ENCODE peak calls at places on chromosomes 7 and 10, in seven cellular contexts. One of them, this sample, is unnamed.
A peak's percentile ranks its signal among the peaks of the same experiment; 100 is the strongest.

GRCh38 chr7:151302531-151302930 is 39.1 kb upstream of the NUB1 start:
- DNase-seq in substantia nigra: no peak
- DNase-seq in fibroblast of lung: no peak
- DNase-seq in ascending aorta: no peak
- DNase-seq in SJSA1: no peak
- DNase-seq in CD4-positive, CD25-positive, alpha-beta regulatory T cell: no peak
- DNase-seq in hepatocyte: no peak
- DNase-seq in this sample: no peak

GRCh38 chr7:87452279-87452678 is 23.2 kb downstream of the ABCB4 start:
- DNase-seq in substantia nigra: no peak
- DNase-seq in fibroblast of lung: no peak
- DNase-seq in ascending aorta: no peak
- DNase-seq in SJSA1: no peak
- DNase-seq in CD4-positive, CD25-positive, alpha-beta regulatory T cell: no peak
- DNase-seq in hepatocyte: no peak
- DNase-seq in this sample: no peak

GRCh38 chr10:102945989-102946388 is 27.9 kb downstream of the CNNM2 start:
- DNase-seq in substantia nigra: no peak
- DNase-seq in fibroblast of lung: no peak
- DNase-seq in ascending aorta: no peak
- DNase-seq in SJSA1: no peak
- DNase-seq in CD4-positive, CD25-positive, alpha-beta regulatory T cell: no peak
- DNase-seq in hepatocyte: no peak
- DNase-seq in this sample: no peak

GRCh38 chr10:98085238-98085637 is 49.2 kb upstream of the R3HCC1L start:
- DNase-seq in substantia nigra: no peak
- DNase-seq in fibroblast of lung: no peak
- DNase-seq in ascending aorta: no peak
- DNase-seq in SJSA1: no peak
- DNase-seq in CD4-positive, CD25-positive, alpha-beta regulatory T cell: no peak
- DNase-seq in hepatocyte: no peak
- DNase-seq in this sample: no peak

GRCh38 chr7:143258830-143259229 is 4.4 kb upstream of the GSTK1 start:
- DNase-seq in substantia nigra: no peak
- DNase-seq in fibroblast of lung: no peak
- DNase-seq in ascending aorta: no peak
- DNase-seq in SJSA1: no peak
- DNase-seq in CD4-positive, CD25-positive, alpha-beta regulatory T cell: peak; percentile 64
- DNase-seq in hepatocyte: no peak
- DNase-seq in this sample: no peak

GRCh38 chr7:43735802-43736603 is 6.7 kb upstream of the COA1 start:
- DNase-seq in substantia nigra: no peak
- DNase-seq in fibroblast of lung: peak; percentile 47
- DNase-seq in ascending aorta: no peak
- DNase-seq in SJSA1: no peak
- DNase-seq in CD4-positive, CD25-positive, alpha-beta regulatory T cell: no peak
- DNase-seq in hepatocyte: peak; percentile 39
- DNase-seq in this sample: no peak

GRCh38 chr7:158646766-158647474 is 57.7 kb downstream of the NCAPG2 start:
- DNase-seq in substantia nigra: no peak
- DNase-seq in fibroblast of lung: no peak
- DNase-seq in ascending aorta: no peak
- DNase-seq in SJSA1: no peak
- DNase-seq in CD4-positive, CD25-positive, alpha-beta regulatory T cell: peak; percentile 40
- DNase-seq in hepatocyte: no peak
- DNase-seq in this sample: no peak

GRCh38 chr10:119306514-119306951 is 99.2 kb downstream of the GRK5 start:
- DNase-seq in substantia nigra: no peak
- DNase-seq in fibroblast of lung: peak; percentile 45
- DNase-seq in ascending aorta: no peak
- DNase-seq in SJSA1: no peak
- DNase-seq in CD4-positive, CD25-positive, alpha-beta regulatory T cell: peak; percentile 89
- DNase-seq in hepatocyte: peak; percentile 12
- DNase-seq in this sample: no peak

GRCh38 chr7:22555476-22555875 is 55.5 kb upstream of the STEAP1B start:
- DNase-seq in substantia nigra: no peak
- DNase-seq in fibroblast of lung: no peak
- DNase-seq in ascending aorta: no peak
- DNase-seq in SJSA1: no peak
- DNase-seq in CD4-positive, CD25-positive, alpha-beta regulatory T cell: no peak
- DNase-seq in hepatocyte: no peak
- DNase-seq in this sample: no peak

GRCh38 chr10:93495654-93496321 is 624 bp upstream of the CEP55 start:
- DNase-seq in substantia nigra: no peak
- DNase-seq in fibroblast of lung: no peak
- DNase-seq in ascending aorta: no peak
- DNase-seq in SJSA1: no peak
- DNase-seq in CD4-positive, CD25-positive, alpha-beta regulatory T cell: peak; percentile 37
- DNase-seq in hepatocyte: peak; percentile 54
- DNase-seq in this sample: no peak

GRCh38 chr7:151590071-151590800 is 70.5 kb upstream of the RHEB start:
- DNase-seq in substantia nigra: no peak
- DNase-seq in fibroblast of lung: no peak
- DNase-seq in ascending aorta: no peak
- DNase-seq in SJSA1: no peak
- DNase-seq in CD4-positive, CD25-positive, alpha-beta regulatory T cell: no peak
- DNase-seq in hepatocyte: no peak
- DNase-seq in this sample: no peak

GRCh38 chr10:103652599-103653281 is 159.2 kb downstream of the NEURL1 start:
- DNase-seq in substantia nigra: no peak
- DNase-seq in fibroblast of lung: no peak
- DNase-seq in ascending aorta: no peak
- DNase-seq in SJSA1: no peak
- DNase-seq in CD4-positive, CD25-positive, alpha-beta regulatory T cell: no peak
- DNase-seq in hepatocyte: no peak
- DNase-seq in this sample: no peak

GRCh38 chr10:13023754-13024153 is 22.2 kb upstream of the CCDC3 start:
- DNase-seq in substantia nigra: no peak
- DNase-seq in fibroblast of lung: no peak
- DNase-seq in ascending aorta: no peak
- DNase-seq in SJSA1: no peak
- DNase-seq in CD4-positive, CD25-positive, alpha-beta regulatory T cell: no peak
- DNase-seq in hepatocyte: no peak
- DNase-seq in this sample: no peak

GRCh38 chr7:95493247-95493646 is 7.5 kb downstream of the ASB4 start:
- DNase-seq in substantia nigra: no peak
- DNase-seq in fibroblast of lung: peak; percentile 62
- DNase-seq in ascending aorta: no peak
- DNase-seq in SJSA1: no peak
- DNase-seq in CD4-positive, CD25-positive, alpha-beta regulatory T cell: no peak
- DNase-seq in hepatocyte: no peak
- DNase-seq in this sample: no peak

GRCh38 chr10:95693331-95693667 is 428 bp downstream of the TCTN3 start:
- DNase-seq in substantia nigra: peak; percentile 18
- DNase-seq in fibroblast of lung: peak; percentile 6
- DNase-seq in ascending aorta: no peak
- DNase-seq in SJSA1: no peak
- DNase-seq in CD4-positive, CD25-positive, alpha-beta regulatory T cell: no peak
- DNase-seq in hepatocyte: peak; percentile 11
- DNase-seq in this sample: no peak

GRCh38 chr7:131107343-131108211 is 220.1 kb upstream of the MKLN1 start:
- DNase-seq in substantia nigra: peak; percentile 86
- DNase-seq in fibroblast of lung: peak; percentile 73
- DNase-seq in ascending aorta: peak; percentile 46
- DNase-seq in SJSA1: peak; percentile 58
- DNase-seq in CD4-positive, CD25-positive, alpha-beta regulatory T cell: peak; percentile 94
- DNase-seq in hepatocyte: peak; percentile 87
- DNase-seq in this sample: peak; percentile 58
- H3K27ac ChIP-seq in substantia nigra: peak overlapping the region; percentile 98
- H3K27ac ChIP-seq in fibroblast of lung: peak overlapping the region; percentile 97
- H3K27ac ChIP-seq in ascending aorta: peak overlapping the region; percentile 96
- H3K27ac ChIP-seq in SJSA1: peak overlapping the region; percentile 53
- H3K27ac ChIP-seq in CD4-positive, CD25-positive, alpha-beta regulatory T cell: peak overlapping the region; percentile 98
- H3K27ac ChIP-seq in hepatocyte: peak overlapping the region; percentile 85
- H3K27ac ChIP-seq in this sample: peak overlapping the region; percentile 99

GRCh38 chr7:77940647-77941046 is 142.1 kb downstream of the PHTF2 start:
- DNase-seq in substantia nigra: no peak
- DNase-seq in fibroblast of lung: peak; percentile 25
- DNase-seq in ascending aorta: no peak
- DNase-seq in SJSA1: no peak
- DNase-seq in CD4-positive, CD25-positive, alpha-beta regulatory T cell: peak; percentile 37
- DNase-seq in hepatocyte: peak; percentile 50
- DNase-seq in this sample: no peak
- H3K27ac ChIP-seq in substantia nigra: no peak overlapping the region
- H3K27ac ChIP-seq in fibroblast of lung: no peak overlapping the region
- H3K27ac ChIP-seq in ascending aorta: no peak overlapping the region
- H3K27ac ChIP-seq in SJSA1: no peak overlapping the region
- H3K27ac ChIP-seq in CD4-positive, CD25-positive, alpha-beta regulatory T cell: no peak overlapping the region
- H3K27ac ChIP-seq in hepatocyte: no peak overlapping the region
- H3K27ac ChIP-seq in this sample: no peak overlapping the region

DNA sequence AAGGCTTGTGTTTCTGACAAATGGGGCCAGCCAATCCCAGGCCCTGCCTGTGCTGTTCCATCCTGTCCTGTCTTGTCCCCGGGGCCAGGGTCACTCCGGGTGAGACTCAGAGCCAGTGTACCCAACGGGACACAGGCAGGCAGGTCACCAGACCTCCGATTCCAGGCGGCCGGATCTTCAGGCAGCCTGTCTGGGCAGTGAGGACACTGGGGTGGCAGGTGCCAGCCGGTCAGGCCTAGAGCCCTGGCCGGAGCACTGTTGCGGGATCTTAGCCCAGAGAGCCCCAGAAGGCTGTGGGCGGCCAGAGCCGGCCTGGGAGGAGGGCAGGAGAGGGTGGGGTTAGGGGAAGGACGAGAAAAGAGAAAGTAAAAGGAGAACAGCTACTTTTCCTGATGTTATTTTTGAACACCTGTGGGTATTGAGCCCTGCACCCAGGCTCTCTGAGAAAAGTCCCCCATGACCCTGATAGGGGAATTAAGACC is 134.3 kb upstream of the TNRC18 start:
- DNase-seq in substantia nigra: peak; percentile 61
- DNase-seq in fibroblast of lung: no peak
- DNase-seq in ascending aorta: peak; percentile 76
- DNase-seq in SJSA1: no peak
- DNase-seq in CD4-positive, CD25-positive, alpha-beta regulatory T cell: no peak
- DNase-seq in hepatocyte: peak; percentile 44
- DNase-seq in this sample: peak; percentile 14
- H3K27ac ChIP-seq in substantia nigra: peak overlapping the region; percentile 88
- H3K27ac ChIP-seq in fibroblast of lung: peak overlapping the region; percentile 82
- H3K27ac ChIP-seq in ascending aorta: peak overlapping the region; percentile 97
- H3K27ac ChIP-seq in SJSA1: no peak overlapping the region
- H3K27ac ChIP-seq in CD4-positive, CD25-positive, alpha-beta regulatory T cell: peak overlapping the region; percentile 90
- H3K27ac ChIP-seq in hepatocyte: peak overlapping the region; percentile 100
- H3K27ac ChIP-seq in this sample: peak overlapping the region; percentile 87

GRCh38 chr7:2735744-2736143 is 47.7 kb downstream of the AMZ1 start:
- DNase-seq in substantia nigra: no peak
- DNase-seq in fibroblast of lung: no peak
- DNase-seq in ascending aorta: no peak
- DNase-seq in SJSA1: no peak
- DNase-seq in CD4-positive, CD25-positive, alpha-beta regulatory T cell: no peak
- DNase-seq in hepatocyte: no peak
- DNase-seq in this sample: no peak
- H3K27ac ChIP-seq in substantia nigra: no peak overlapping the region
- H3K27ac ChIP-seq in fibroblast of lung: no peak overlapping the region
- H3K27ac ChIP-seq in ascending aorta: no peak overlapping the region
- H3K27ac ChIP-seq in SJSA1: no peak overlapping the region
- H3K27ac ChIP-seq in CD4-positive, CD25-positive, alpha-beta regulatory T cell: no peak overlapping the region
- H3K27ac ChIP-seq in hepatocyte: no peak overlapping the region
- H3K27ac ChIP-seq in this sample: no peak overlapping the region

GRCh38 chr10:110456046-110456445 is 41.7 kb upstream of the DUSP5 start:
- DNase-seq in substantia nigra: no peak
- DNase-seq in fibroblast of lung: no peak
- DNase-seq in ascending aorta: no peak
- DNase-seq in SJSA1: no peak
- DNase-seq in CD4-positive, CD25-positive, alpha-beta regulatory T cell: no peak
- DNase-seq in hepatocyte: no peak
- DNase-seq in this sample: no peak
- H3K27ac ChIP-seq in substantia nigra: no peak overlapping the region
- H3K27ac ChIP-seq in fibroblast of lung: no peak overlapping the region
- H3K27ac ChIP-seq in ascending aorta: no peak overlapping the region
- H3K27ac ChIP-seq in SJSA1: no peak overlapping the region
- H3K27ac ChIP-seq in CD4-positive, CD25-positive, alpha-beta regulatory T cell: no peak overlapping the region
- H3K27ac ChIP-seq in hepatocyte: no peak overlapping the region
- H3K27ac ChIP-seq in this sample: no peak overlapping the region

GRCh38 chr10:15345450-15345849 is 25.6 kb downstream of the FAM171A1 start:
- DNase-seq in substantia nigra: no peak
- DNase-seq in fibroblast of lung: no peak
- DNase-seq in ascending aorta: no peak
- DNase-seq in SJSA1: no peak
- DNase-seq in CD4-positive, CD25-positive, alpha-beta regulatory T cell: no peak
- DNase-seq in hepatocyte: no peak
- DNase-seq in this sample: no peak
- H3K27ac ChIP-seq in substantia nigra: peak overlapping the region; percentile 82
- H3K27ac ChIP-seq in fibroblast of lung: no peak overlapping the region
- H3K27ac ChIP-seq in ascending aorta: no peak overlapping the region
- H3K27ac ChIP-seq in SJSA1: no peak overlapping the region
- H3K27ac ChIP-seq in CD4-positive, CD25-positive, alpha-beta regulatory T cell: no peak overlapping the region
- H3K27ac ChIP-seq in hepatocyte: no peak overlapping the region
- H3K27ac ChIP-seq in this sample: peak overlapping the region; percentile 93

GRCh38 chr10:3763035-3763456 is 22.0 kb downstream of the KLF6 start:
- DNase-seq in substantia nigra: no peak
- DNase-seq in fibroblast of lung: peak; percentile 81
- DNase-seq in ascending aorta: no peak
- DNase-seq in SJSA1: no peak
- DNase-seq in CD4-positive, CD25-positive, alpha-beta regulatory T cell: no peak
- DNase-seq in hepatocyte: peak; percentile 2
- DNase-seq in this sample: no peak
- H3K27ac ChIP-seq in substantia nigra: no peak overlapping the region
- H3K27ac ChIP-seq in fibroblast of lung: no peak overlapping the region
- H3K27ac ChIP-seq in ascending aorta: no peak overlapping the region
- H3K27ac ChIP-seq in SJSA1: peak overlapping the region; percentile 32
- H3K27ac ChIP-seq in CD4-positive, CD25-positive, alpha-beta regulatory T cell: peak overlapping the region; percentile 64
- H3K27ac ChIP-seq in hepatocyte: no peak overlapping the region
- H3K27ac ChIP-seq in this sample: no peak overlapping the region

GRCh38 chr10:69397972-69398371 is 18.7 kb downstream of the TACR2 start:
- DNase-seq in substantia nigra: no peak
- DNase-seq in fibroblast of lung: no peak
- DNase-seq in ascending aorta: no peak
- DNase-seq in SJSA1: no peak
- DNase-seq in CD4-positive, CD25-positive, alpha-beta regulatory T cell: no peak
- DNase-seq in hepatocyte: no peak
- DNase-seq in this sample: no peak
- H3K27ac ChIP-seq in substantia nigra: no peak overlapping the region
- H3K27ac ChIP-seq in fibroblast of lung: no peak overlapping the region
- H3K27ac ChIP-seq in ascending aorta: no peak overlapping the region
- H3K27ac ChIP-seq in SJSA1: no peak overlapping the region
- H3K27ac ChIP-seq in CD4-positive, CD25-positive, alpha-beta regulatory T cell: no peak overlapping the region
- H3K27ac ChIP-seq in hepatocyte: no peak overlapping the region
- H3K27ac ChIP-seq in this sample: no peak overlapping the region

GRCh38 chr10:27959093-27959715 is 39.7 kb downstream of the ODAD2 start:
- DNase-seq in substantia nigra: no peak
- DNase-seq in fibroblast of lung: peak; percentile 20
- DNase-seq in ascending aorta: no peak
- DNase-seq in SJSA1: no peak
- DNase-seq in CD4-positive, CD25-positive, alpha-beta regulatory T cell: no peak
- DNase-seq in hepatocyte: no peak
- DNase-seq in this sample: no peak
- H3K27ac ChIP-seq in substantia nigra: no peak overlapping the region
- H3K27ac ChIP-seq in fibroblast of lung: no peak overlapping the region
- H3K27ac ChIP-seq in ascending aorta: no peak overlapping the region
- H3K27ac ChIP-seq in SJSA1: no peak overlapping the region
- H3K27ac ChIP-seq in CD4-positive, CD25-positive, alpha-beta regulatory T cell: no peak overlapping the region
- H3K27ac ChIP-seq in hepatocyte: no peak overlapping the region
- H3K27ac ChIP-seq in this sample: no peak overlapping the region

DNA sequence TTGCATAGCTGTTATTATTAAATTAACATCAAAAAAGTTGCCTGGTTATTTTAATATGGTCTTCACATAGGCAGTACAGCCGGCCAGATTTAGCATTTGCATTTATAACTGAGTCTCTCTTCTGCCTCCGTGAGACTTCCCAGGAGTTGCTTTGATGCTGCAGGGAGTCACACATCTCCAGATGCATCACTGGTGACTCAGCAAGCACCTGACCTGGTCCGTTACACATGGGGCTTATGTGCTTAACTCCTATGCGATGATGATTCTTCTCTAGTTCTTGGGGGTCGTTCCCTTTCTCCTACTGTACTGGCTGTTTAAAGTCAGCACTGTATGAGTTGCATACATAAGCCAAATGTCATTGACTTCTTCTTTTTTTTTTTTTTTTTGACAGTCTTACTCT is 13.1 kb upstream of the AKR1E2 start:
- DNase-seq in substantia nigra: no peak
- DNase-seq in fibroblast of lung: peak; percentile 94
- DNase-seq in ascending aorta: no peak
- DNase-seq in SJSA1: peak; percentile 83
- DNase-seq in CD4-positive, CD25-positive, alpha-beta regulatory T cell: no peak
- DNase-seq in hepatocyte: peak; percentile 71
- DNase-seq in this sample: no peak
- H3K27ac ChIP-seq in substantia nigra: no peak overlapping the region
- H3K27ac ChIP-seq in fibroblast of lung: no peak overlapping the region
- H3K27ac ChIP-seq in ascending aorta: no peak overlapping the region
- H3K27ac ChIP-seq in SJSA1: peak overlapping the region; percentile 93
- H3K27ac ChIP-seq in CD4-positive, CD25-positive, alpha-beta regulatory T cell: no peak overlapping the region
- H3K27ac ChIP-seq in hepatocyte: no peak overlapping the region
- H3K27ac ChIP-seq in this sample: no peak overlapping the region

This sample was measured in caudate nucleus.